ENCODE peak calls at places on chromosomes 12 and 14, in nine cellular contexts. O is CD4-positive, CD25-positive, alpha-beta regulatory T cell; C is cardiac muscle cell; W is right cardiac atrium; F is fibroblast of mammary gland; K is A172; J is neural crest cell; T is GM12891; L is stimulated activated CD4-positive, alpha-beta T cell treated with anti-CD3 and anti-CD28 coated beads, Interleukin-12 subunit alpha, Interleukin-12 subunit beta, amount 100 ng/mL, for 4 hours. A is an unnamed sample.

GRCh38 chr12:115455268-115455681 is 771.3 kb upstream of the TBX3 start:
- DNase-seq in O (no peak), C (no peak), W (no peak), F (no peak), K (no peak), J (no peak), T (no peak), L (no peak), A (no peak)

GRCh38 chr14:50947446-50947845 is 3.2 kb upstream of the PYGL start:
- DNase-seq in O (no peak), C (no peak), W (no peak), F (peak), K (no peak), J (no peak), T (no peak), L (no peak), A (no peak)

GRCh38 chr14:90398315-90398811 is 1.5 kb downstream of the CALM1 start:
- DNase-seq in O (peak), C (peak), W (no peak), F (no peak), K (no peak), J (peak), T (peak), L (peak), A (peak)

GRCh38 chr12:31479516-31480210 is 111.3 kb downstream of the DENND5B start:
- DNase-seq in O (no peak), C (no peak), W (no peak), F (no peak), K (no peak), J (no peak), T (no peak), L (no peak), A (no peak)

GRCh38 chr14:105067140-105067968 is 2.1 kb upstream of the GPR132 start:
- DNase-seq in O (peak), C (no peak), W (peak), F (peak), K (peak), J (no peak), T (no peak), L (peak), A (no peak)

GRCh38 chr14:61933021-61933420 is 170.8 kb downstream of the SNAPC1 start:
- DNase-seq in O (no peak), C (no peak), W (no peak), F (no peak), K (no peak), J (no peak), T (no peak), L (no peak), A (no peak)

GRCh38 chr14:34465069-34465859 is 3.2 kb upstream of the SPTSSA start:
- DNase-seq in O (peak), C (no peak), W (no peak), F (peak), K (peak), J (no peak), T (no peak), L (no peak), A (no peak)

GRCh38 chr14:63134801-63135200 is 69.4 kb upstream of the RHOJ start:
- DNase-seq in O (no peak), C (peak), W (no peak), F (peak), K (peak), J (no peak), T (no peak), L (no peak), A (no peak)

GRCh38 chr14:73059326-73059725 is 992 bp downstream of the RBM25 start:
- DNase-seq in O (no peak), C (peak), W (no peak), F (peak), K (no peak), J (no peak), T (no peak), L (no peak), A (no peak)

GRCh38 chr14:74756326-74756725 is 6.8 kb upstream of the YLPM1 start:
- DNase-seq in O (no peak), C (peak), W (no peak), F (no peak), K (no peak), J (no peak), T (no peak), L (no peak), A (no peak)

GRCh38 chr14:101926085-101926484 is 38.3 kb upstream of the DYNC1H1 start:
- DNase-seq in O (no peak), C (no peak), W (no peak), F (no peak), K (no peak), J (no peak), T (no peak), L (no peak), A (no peak)

A was measured in stimulated activated naive CD8-positive, alpha-beta T cell treated with anti-CD3 and anti-CD28 coated beads, Interleukin-15, amount 100 ng/mL, for 72 hours.